ENCODE peak calls at places on chromosomes 4 and X, in five cellular contexts. F is K562, V is HepG2, Y is GM12878, A is H1. B is an unnamed sample.

GRCh38 chr4:29311231-29311630 is 1408.9 kb upstream of the PCDH7 start:
- DNase-seq in Y (no peak), A (no peak), V (no peak), F (no peak), B (no peak)

GRCh38 chr4:37780444-37781133 is 45.9 kb upstream of the PGM2 start:
- DNase-seq in Y (no peak), A (no peak), V (peak; percentile 36), F (no peak), B (no peak)

GRCh38 chr4:38131371-38132139 is 171.4 kb downstream of the PTTG2 start:
- DNase-seq in A (no peak), Y (peak; percentile 84), V (no peak), F (no peak), B (no peak)

GRCh38 chrX:139804482-139804881 is 96.5 kb upstream of the MCF2 start:
- DNase-seq in Y (no peak), A (no peak), F (no peak), V (no peak), B (no peak)

GRCh38 chr4:8655411-8656184 is 63.0 kb downstream of the CPZ start:
- DNase-seq in F (no peak), A (no peak), V (no peak), Y (no peak), B (no peak)

GRCh38 chr4:4990857-4991540 is 28.3 kb downstream of the CYTL1 start:
- DNase-seq in F (peak; percentile 12), V (no peak), Y (no peak), A (no peak), B (peak; percentile 28)

GRCh38 chrX:8433296-8434094 is 31.1 kb upstream of the VCX3B start:
- DNase-seq in Y (no peak), A (no peak), F (no peak), V (no peak), B (no peak)

GRCh38 chrX:39730671-39731389 is 366.9 kb downstream of the BCOR start:
- DNase-seq in Y (no peak), V (peak; percentile 4), A (peak; percentile 60), F (peak; percentile 67), B (no peak)

GRCh38 chr4:176927117-176927516 is 134.4 kb upstream of the VEGFC start:
- DNase-seq in F (no peak), Y (no peak), V (no peak), A (no peak), B (no peak)

GRCh38 chr4:1462009-1462767 is 55.9 kb upstream of the NKX1-1 start:
- DNase-seq in Y (no peak), V (no peak), F (no peak), A (no peak), B (no peak)

GRCh38 chr4:78726575-78726974 is 49.6 kb upstream of the BMP2K start:
- DNase-seq in Y (no peak), V (no peak), F (no peak), A (no peak), B (no peak)

GRCh38 chrX:119071381-119071780 is 1.4 kb upstream of the CT47C1 start:
- DNase-seq in F (no peak), V (no peak), A (no peak), Y (no peak), B (no peak)

GRCh38 chr4:97215426-97215825 is 927.9 kb downstream of the STPG2 start:
- DNase-seq in F (no peak), V (no peak), A (no peak), Y (no peak), B (no peak)

GRCh38 chr4:121192500-121192899 is 28.4 kb upstream of the TNIP3 start:
- DNase-seq in F (no peak), Y (peak; percentile 39), A (no peak), V (peak; percentile 16), B (peak; percentile 33)

GRCh38 chr4:127782275-127783025 is at the start of gene HSPA4L:
- DNase-seq in Y (peak; percentile 49), V (peak; percentile 68), F (peak; percentile 33), A (no peak), B (peak; percentile 63)

GRCh38 chrX:9141496-9141895 is 107.6 kb upstream of the FAM9B start:
- DNase-seq in Y (no peak), A (no peak), F (no peak), V (no peak), B (no peak)

GRCh38 chrX:48003367-48003757 is 427 bp downstream of the ZNF182 start:
- DNase-seq in Y (no peak), A (no peak), V (no peak), F (peak; percentile 8), B (no peak)

GRCh38 chrX:70168238-70169188 is 8.8 kb upstream of the DGAT2L6 start:
- DNase-seq in F (peak; percentile 37), A (no peak), V (peak; percentile 25), Y (no peak), B (peak; percentile 3)

GRCh38 chrX:100695991-100696390 is 35.9 kb downstream of the SYTL4 start:
- DNase-seq in Y (no peak), A (no peak), V (peak; percentile 5), F (no peak), B (no peak)

GRCh38 chrX:139692908-139693307 is 15.1 kb downstream of the MCF2 start:
- DNase-seq in A (peak; percentile 39), F (no peak), V (no peak), Y (no peak), B (no peak)

GRCh38 chr4:105451346-105451745 is 22.5 kb downstream of the PPA2 start:
- DNase-seq in F (no peak), Y (no peak), A (no peak), V (no peak), B (no peak)

GRCh38 chr4:94349193-94349592 is 6.6 kb upstream of the HPGDS start:
- DNase-seq in A (no peak), Y (no peak), V (no peak), F (no peak), B (no peak)

GRCh38 chr4:41285202-41285876 is 28.6 kb downstream of the UCHL1 start:
- DNase-seq in F (no peak), V (no peak), Y (no peak), A (no peak), B (no peak)

GRCh38 chrX:104918122-104918521 is 302.4 kb downstream of the TEX13A start:
- DNase-seq in F (no peak), V (no peak), Y (no peak), A (no peak), B (no peak)

GRCh38 chrX:104921606-104922205 is 298.8 kb downstream of the TEX13A start:
- DNase-seq in A (no peak), V (no peak), F (no peak), Y (no peak), B (no peak)

GRCh38 chrX:104922206-104922621 is 298.3 kb downstream of the TEX13A start:
- DNase-seq in Y (peak; percentile 31), A (peak; percentile 72), V (peak; percentile 52), F (peak; percentile 74), B (peak; percentile 36)
- TF ChIP-seq SRF in Y (no peak), A (no peak), V (no peak), F (no peak), B (no peak)

DNA sequence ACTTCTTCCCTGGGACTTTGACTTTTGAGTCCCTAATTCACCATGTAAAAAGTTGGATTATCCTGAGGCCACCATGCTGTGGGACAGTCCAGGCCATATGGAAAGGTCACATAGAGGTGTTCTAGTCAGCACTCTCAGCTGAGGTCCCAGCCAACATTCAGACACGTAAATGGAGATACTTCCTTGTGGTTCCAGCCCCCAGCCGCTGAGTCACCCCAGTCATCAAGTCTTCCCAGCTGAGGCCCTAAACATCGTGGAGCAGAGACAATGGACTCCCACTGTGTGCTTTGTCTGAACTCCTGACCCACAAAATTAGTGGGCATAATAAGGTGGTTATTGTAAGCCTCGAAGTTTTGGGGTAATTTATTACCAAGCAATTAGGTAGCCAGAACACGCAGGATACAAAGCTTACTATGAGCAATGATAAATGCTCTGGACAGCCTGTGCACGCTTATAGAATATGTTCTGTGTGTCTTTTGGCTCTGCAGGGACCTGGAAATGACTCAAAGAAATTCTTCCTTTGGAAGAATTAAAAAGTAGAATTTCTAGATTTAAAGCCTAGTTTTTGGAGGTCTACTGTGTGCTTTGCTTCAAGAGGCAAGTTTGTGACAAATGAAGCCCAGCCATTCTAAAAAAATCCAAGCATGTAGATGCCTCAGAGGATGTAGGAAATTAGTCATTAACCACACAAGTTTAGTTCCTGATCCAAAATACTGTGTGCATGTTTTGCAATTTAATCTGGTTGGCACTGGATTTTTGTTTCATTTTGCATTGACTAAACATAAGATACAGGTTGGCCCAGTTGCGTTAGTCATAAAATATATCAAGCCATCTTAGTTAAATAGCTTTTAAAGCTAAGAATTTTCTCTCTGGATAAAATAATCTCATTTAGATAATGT is 33.3 kb upstream of the SLC9A7 start:
- DNase-seq in Y (peak; percentile 68), V (peak; percentile 32), F (no peak), A (no peak), B (peak; percentile 63)
- TF ChIP-seq SRF in Y (no peak), V (no peak), F (no peak), A (no peak), B (no peak)

DNA sequence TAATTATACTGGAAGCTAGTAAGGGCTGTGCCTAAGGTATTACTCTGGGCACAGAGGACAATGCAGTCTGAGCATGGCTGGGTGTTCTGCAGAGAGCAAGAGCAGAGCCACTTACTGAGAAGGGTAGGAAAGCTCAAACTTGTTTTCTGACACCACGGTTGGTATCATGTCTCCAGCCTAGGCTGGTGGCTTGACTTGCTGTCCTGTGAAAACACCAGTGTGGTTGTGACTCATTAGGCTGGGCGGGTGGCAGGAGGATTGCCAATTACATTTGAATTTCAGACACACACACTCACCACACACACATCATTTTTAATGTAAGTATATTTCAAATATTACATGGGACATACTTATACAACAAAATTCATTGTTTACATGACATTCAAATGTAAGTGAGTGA is 19.7 kb upstream of the MTM1 start:
- DNase-seq in F (no peak), Y (no peak), V (no peak), A (no peak), B (no peak)
- TF ChIP-seq SRF in F (no peak), Y (no peak), V (no peak), A (no peak), B (no peak)

GRCh38 chrX:1450381-1451161 is 2.1 kb downstream of the ASMTL start:
- DNase-seq in V (no peak), A (no peak), F (no peak), Y (no peak), B (no peak)

GRCh38 chrX:1451251-1451675 is 1.4 kb downstream of the ASMTL start:
- DNase-seq in F (no peak), Y (no peak), A (no peak), V (no peak), B (no peak)

GRCh38 chrX:1451676-1452496 is 823 bp downstream of the ASMTL start:
- DNase-seq in V (no peak), Y (no peak), A (no peak), F (no peak), B (no peak)

GRCh38 chrX:1449581-1450149 is 3.0 kb downstream of the ASMTL start:
- DNase-seq in V (no peak), Y (no peak), F (no peak), A (no peak), B (no peak)

DNA sequence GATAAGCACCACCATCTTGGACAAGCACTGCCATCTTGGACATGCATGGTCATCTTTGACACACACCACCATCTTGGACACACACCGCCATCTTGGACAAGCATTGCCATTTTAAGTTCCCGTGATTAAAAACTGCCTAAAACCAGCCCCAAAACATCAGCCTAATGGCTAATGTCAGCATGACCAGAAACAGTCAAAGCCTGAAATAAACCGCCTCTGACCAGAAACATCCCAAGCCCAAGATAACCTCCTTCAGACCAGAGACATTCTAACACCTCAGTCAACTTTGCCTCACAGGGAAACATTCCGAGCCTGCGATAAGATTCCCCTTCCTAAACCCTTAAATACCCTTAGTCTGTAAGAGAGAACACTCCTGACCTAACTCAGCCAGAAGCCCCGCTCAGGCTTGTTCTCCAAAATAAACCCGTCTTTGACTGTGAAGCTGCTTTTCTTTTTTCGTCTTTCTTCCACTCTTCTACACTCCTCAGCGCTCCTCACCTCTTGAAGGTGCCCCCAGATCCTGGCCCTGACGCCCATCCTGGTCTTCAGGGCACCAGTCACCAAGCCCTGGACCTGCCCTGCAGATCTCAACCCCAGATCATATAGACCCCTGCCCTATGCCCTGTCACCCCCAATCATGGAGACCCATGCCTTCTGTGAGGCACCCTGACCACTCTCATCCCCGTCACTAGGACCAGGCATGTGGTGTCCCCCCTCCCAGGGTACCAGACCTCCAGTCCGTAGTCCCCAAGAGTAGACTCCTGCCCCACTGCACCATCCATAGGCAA is 3.7 kb downstream of the ASMTL start:
- DNase-seq in Y (no peak), A (no peak), V (no peak), F (no peak), B (no peak)
- TF ChIP-seq SRF in Y (no peak), A (no peak), V (no peak), F (no peak), B (no peak)

B was measured in HCT116.